ENCODE peak calls at places on chromosome 4, in seven cellular contexts. F is non-pigmented ciliary epithelial cell, O is choroid plexus epithelial cell, H is EH, K is NAMALWA, Y is lower leg skin, A is mesothelial cell of epicardium. G is an unnamed sample.

GRCh38 chr4:16757080-16757521 is 141.3 kb downstream of the LDB2 start:
- DNase-seq in F (no peak), O (no peak), H (peak; percentile 87), K (no peak), Y (no peak), A (no peak), G (no peak)

GRCh38 chr4:126850286-126850685 is 782.5 kb upstream of the INTU start:
- DNase-seq in F (peak; percentile 93), O (peak; percentile 89), H (peak; percentile 98), K (no peak), Y (no peak), A (no peak), G (no peak)

GRCh38 chr4:89829470-89830138 is 7.4 kb downstream of the SNCA start:
- DNase-seq in F (no peak), O (peak; percentile 61), H (no peak), K (peak; percentile 37), Y (peak; percentile 48), A (no peak), G (peak; percentile 61)

GRCh38 chr4:88706574-88706973 is 8.9 kb upstream of the NAP1L5 start:
- DNase-seq in F (peak; percentile 28), O (peak; percentile 85), H (peak; percentile 74), K (peak; percentile 7), Y (no peak), A (no peak), G (no peak)

GRCh38 chr4:158250321-158250720 is 40.0 kb downstream of the TMEM144 start:
- DNase-seq in F (no peak), O (no peak), H (no peak), K (no peak), Y (peak; percentile 24), A (no peak), G (no peak)

GRCh38 chr4:32394255-32394654 is 1674.1 kb downstream of the PCDH7 start:
- DNase-seq in F (no peak), O (no peak), H (no peak), K (no peak), Y (no peak), A (no peak), G (no peak)

GRCh38 chr4:5821665-5822358 is 71.1 kb downstream of the CRMP1 start:
- DNase-seq in F (no peak), O (no peak), H (no peak), K (no peak), Y (no peak), A (no peak), G (no peak)

GRCh38 chr4:183989931-183990330 is 84.8 kb downstream of the STOX2 start:
- DNase-seq in F (no peak), O (no peak), H (no peak), K (no peak), Y (no peak), A (no peak), G (no peak)

GRCh38 chr4:166675411-166675810 is 558.9 kb downstream of the SPOCK3 start:
- DNase-seq in F (peak; percentile 79), O (peak; percentile 55), H (peak; percentile 28), K (no peak), Y (no peak), A (no peak), G (no peak)

GRCh38 chr4:151584101-151584500 is 175.1 kb downstream of the FHIP1A start:
- DNase-seq in F (no peak), O (no peak), H (no peak), K (no peak), Y (no peak), A (no peak), G (no peak)

GRCh38 chr4:156336516-156336915 is 382.9 kb upstream of the CTSO start:
- DNase-seq in F (no peak), O (no peak), H (peak; percentile 36), K (no peak), Y (no peak), A (no peak), G (no peak)

GRCh38 chr4:1209821-1210220 is 37.4 kb upstream of the SPON2 start:
- DNase-seq in F (no peak), O (peak; percentile 72), H (peak; percentile 82), K (no peak), Y (no peak), A (no peak), G (no peak)

GRCh38 chr4:1969928-1970723 is 38.6 kb downstream of the NELFA start:
- DNase-seq in F (no peak), O (no peak), H (no peak), K (no peak), Y (no peak), A (no peak), G (no peak)

GRCh38 chr4:15543537-15544195 is 74.0 kb downstream of the CC2D2A start:
- DNase-seq in F (no peak), O (no peak), H (no peak), K (no peak), Y (no peak), A (no peak), G (no peak)

GRCh38 chr4:163191999-163192398 is 25.3 kb upstream of the NAF1 start:
- DNase-seq in F (no peak), O (peak; percentile 30), H (peak; percentile 32), K (peak; percentile 43), Y (no peak), A (no peak), G (no peak)

GRCh38 chr4:78534286-78534955 is 17.1 kb upstream of the ANXA3 start:
- DNase-seq in F (no peak), O (no peak), H (no peak), K (no peak), Y (no peak), A (no peak), G (no peak)

GRCh38 chr4:65589331-65589730 is 81.0 kb downstream of the EPHA5 start:
- DNase-seq in F (no peak), O (no peak), H (no peak), K (no peak), Y (no peak), A (no peak), G (no peak)

GRCh38 chr4:37431417-37431743 is 186.8 kb downstream of the NWD2 start:
- DNase-seq in F (no peak), O (no peak), H (no peak), K (no peak), Y (no peak), A (no peak), G (no peak)

GRCh38 chr4:158781963-158782362 is 13.1 kb downstream of the FNIP2 start:
- DNase-seq in F (no peak), O (peak; percentile 24), H (peak; percentile 26), K (no peak), Y (no peak), A (no peak), G (no peak)

GRCh38 chr4:8108261-8108660 is 50.4 kb downstream of the ABLIM2 start:
- DNase-seq in F (no peak), O (no peak), H (no peak), K (no peak), Y (no peak), A (no peak), G (no peak)

GRCh38 chr4:5857199-5857598 is 35.7 kb downstream of the CRMP1 start:
- DNase-seq in F (no peak), O (no peak), H (no peak), K (no peak), Y (no peak), A (no peak), G (no peak)

GRCh38 chr4:39067031-39067430 is 5.0 kb downstream of the KLHL5 start:
- DNase-seq in F (no peak), O (no peak), H (no peak), K (no peak), Y (no peak), A (no peak), G (no peak)

GRCh38 chr4:147345662-147346061 is 135.2 kb upstream of the EDNRA start:
- DNase-seq in F (no peak), O (no peak), H (no peak), K (no peak), Y (no peak), A (no peak), G (no peak)

GRCh38 chr4:182255421-182256190 is 12.4 kb downstream of the TENM3 start:
- DNase-seq in F (no peak), O (no peak), H (no peak), K (no peak), Y (no peak), A (no peak), G (no peak)

G was measured in immature natural killer cell.